ENCODE peak calls at places on chromosomes 11 and 22, in eight cellular contexts. H is pancreas, E is lower leg skin, J is dorsolateral prefrontal cortex, K is transverse colon, T is fibroblast of villous mesenchyme, O is GM12865, V is Peyer's patch. N is an unnamed sample.

GRCh38 chr11:65767406-65767805 is 13.4 kb downstream of the AP5B1 start:
- DNase-seq in H (no peak), E (no peak), J (no peak), K (no peak), T (peak), O (no peak), V (no peak), N (no peak)

GRCh38 chr11:46914363-46914762 is 4.0 kb downstream of the LRP4 start:
- DNase-seq in H (no peak), E (no peak), J (no peak), K (no peak), T (no peak), O (no peak), V (no peak), N (no peak)

GRCh38 chr11:134027671-134028070 is 41.2 kb upstream of the JAM3 start:
- DNase-seq in H (no peak), E (no peak), J (no peak), K (no peak), T (no peak), O (no peak), V (no peak), N (no peak)

GRCh38 chr11:33869511-33870422 is 22.1 kb downstream of the LMO2 start:
- DNase-seq in H (peak), E (no peak), J (no peak), K (peak), T (peak), O (peak), V (peak), N (peak)

GRCh38 chr11:3015796-3016195 is 23.7 kb upstream of the NAP1L4 start:
- DNase-seq in H (no peak), E (no peak), J (no peak), K (no peak), T (no peak), O (no peak), V (no peak), N (no peak)

GRCh38 chr11:79902493-79902892 is 461.7 kb upstream of the TENM4 start:
- DNase-seq in H (no peak), E (no peak), J (no peak), K (no peak), T (no peak), O (no peak), V (no peak), N (no peak)

GRCh38 chr11:9973921-9974320 is 310.0 kb downstream of the SWAP70 start:
- DNase-seq in H (no peak), E (no peak), J (no peak), K (no peak), T (no peak), O (no peak), V (no peak), N (no peak)

GRCh38 chr11:106152013-106152412 is 74.6 kb downstream of the AASDHPPT start:
- DNase-seq in H (peak), E (peak), J (no peak), K (no peak), T (no peak), O (no peak), V (no peak), N (no peak)

GRCh38 chr22:27454807-27455450 is 346.6 kb downstream of the MN1 start:
- DNase-seq in H (no peak), E (no peak), J (no peak), K (no peak), T (no peak), O (no peak), V (no peak), N (no peak)

GRCh38 chr22:30979932-30980331 is 10.9 kb downstream of the TUG1 start:
- DNase-seq in H (no peak), E (no peak), J (no peak), K (no peak), T (no peak), O (peak), V (no peak), N (no peak)

GRCh38 chr22:37196539-37197450 is 8.7 kb upstream of the C1QTNF6 start:
- DNase-seq in H (peak), E (peak), J (no peak), K (peak), T (peak), O (no peak), V (no peak), N (peak)

GRCh38 chr11:42043312-42043711 is 583.9 kb upstream of the LRRC4C start:
- DNase-seq in H (no peak), E (no peak), J (no peak), K (no peak), T (no peak), O (no peak), V (no peak), N (no peak)

GRCh38 chr11:59191095-59191494 is 19.2 kb downstream of the DTX4 start:
- DNase-seq in H (no peak), E (no peak), J (no peak), K (peak), T (no peak), O (peak), V (no peak), N (no peak)

GRCh38 chr11:90717522-90717921 is 494.7 kb upstream of the CHORDC1 start:
- DNase-seq in H (no peak), E (no peak), J (no peak), K (no peak), T (no peak), O (no peak), V (no peak), N (no peak)

GRCh38 chr11:3042496-3043314 is 14.5 kb downstream of the CARS1 start:
- DNase-seq in H (no peak), E (no peak), J (no peak), K (no peak), T (no peak), O (no peak), V (no peak), N (no peak)

GRCh38 chr11:124612567-124613245 is 1.5 kb downstream of the PANX3 start:
- DNase-seq in H (no peak), E (no peak), J (no peak), K (no peak), T (no peak), O (no peak), V (no peak), N (no peak)

GRCh38 chr11:117950999-117951961 is 22.1 kb upstream of the TMPRSS13 start:
- DNase-seq in H (no peak), E (no peak), J (no peak), K (peak), T (no peak), O (peak), V (peak), N (no peak)

GRCh38 chr11:78417175-78417887 is at the start of gene GAB2:
- DNase-seq in H (peak), E (no peak), J (no peak), K (peak), T (no peak), O (no peak), V (no peak), N (no peak)

GRCh38 chr22:17007852-17008731 is at the start of gene GAB4:
- DNase-seq in H (no peak), E (no peak), J (no peak), K (no peak), T (no peak), O (no peak), V (no peak), N (no peak)

GRCh38 chr11:117839936-117840813 is 15.6 kb upstream of the FXYD2 start:
- DNase-seq in H (no peak), E (no peak), J (peak), K (peak), T (no peak), O (no peak), V (peak), N (no peak)

GRCh38 chr11:76665921-76666351 is 4.6 kb downstream of the LRRC32 start:
- DNase-seq in H (no peak), E (no peak), J (peak), K (peak), T (no peak), O (no peak), V (no peak), N (no peak)

GRCh38 chr22:45964372-45964771 is 12.6 kb downstream of the WNT7B start:
- DNase-seq in H (no peak), E (no peak), J (no peak), K (no peak), T (no peak), O (no peak), V (no peak), N (no peak)

GRCh38 chr11:2095542-2095941 is 43.6 kb downstream of the IGF2 start:
- DNase-seq in H (no peak), E (no peak), J (peak), K (no peak), T (no peak), O (no peak), V (no peak), N (no peak)

GRCh38 chr11:64173616-64174355 is 7.9 kb upstream of the MACROD1 start:
- DNase-seq in H (no peak), E (no peak), J (no peak), K (no peak), T (no peak), O (no peak), V (no peak), N (no peak)

GRCh38 chr22:27686534-27686933 is 115.0 kb downstream of the MN1 start:
- DNase-seq in H (peak), E (peak), J (peak), K (peak), T (peak), O (no peak), V (no peak), N (peak)

GRCh38 chr11:531826-532511 is 3.4 kb downstream of the HRAS start:
- DNase-seq in H (no peak), E (no peak), J (no peak), K (no peak), T (no peak), O (no peak), V (no peak), N (no peak)

GRCh38 chr11:65266210-65266609 is 4.4 kb downstream of the POLA2 start:
- DNase-seq in H (no peak), E (no peak), J (no peak), K (no peak), T (no peak), O (no peak), V (no peak), N (no peak)

GRCh38 chr11:118401880-118402590 is 629 bp downstream of the ATP5MG start:
- DNase-seq in H (no peak), E (no peak), J (no peak), K (no peak), T (peak), O (no peak), V (no peak), N (no peak)

GRCh38 chr11:27934830-27935145 is 173.2 kb downstream of the KIF18A start:
- DNase-seq in H (no peak), E (no peak), J (no peak), K (no peak), T (peak), O (no peak), V (no peak), N (no peak)

GRCh38 chr22:20869234-20869633 is 10.4 kb downstream of the SNAP29 start:
- DNase-seq in H (no peak), E (no peak), J (no peak), K (no peak), T (no peak), O (no peak), V (no peak), N (no peak)

GRCh38 chr11:130829801-130830562 is 86.3 kb downstream of the SNX19 start:
- DNase-seq in H (no peak), E (peak), J (no peak), K (peak), T (no peak), O (no peak), V (no peak), N (peak)

GRCh38 chr22:40950888-40951794 is at the start of gene RBX1:
- DNase-seq in H (peak), E (peak), J (peak), K (peak), T (peak), O (peak), V (peak), N (peak)

GRCh38 chr22:40951795-40952602 is 821 bp downstream of the RBX1 start:
- DNase-seq in H (no peak), E (no peak), J (no peak), K (no peak), T (no peak), O (peak), V (no peak), N (no peak)

GRCh38 chr22:40954095-40954494 is 2.9 kb downstream of the RBX1 start:
- DNase-seq in H (no peak), E (no peak), J (no peak), K (no peak), T (no peak), O (no peak), V (no peak), N (no peak)

GRCh38 chr22:40955516-40955915 is 4.3 kb downstream of the RBX1 start:
- DNase-seq in H (no peak), E (no peak), J (no peak), K (no peak), T (peak), O (no peak), V (no peak), N (no peak)

DNA sequence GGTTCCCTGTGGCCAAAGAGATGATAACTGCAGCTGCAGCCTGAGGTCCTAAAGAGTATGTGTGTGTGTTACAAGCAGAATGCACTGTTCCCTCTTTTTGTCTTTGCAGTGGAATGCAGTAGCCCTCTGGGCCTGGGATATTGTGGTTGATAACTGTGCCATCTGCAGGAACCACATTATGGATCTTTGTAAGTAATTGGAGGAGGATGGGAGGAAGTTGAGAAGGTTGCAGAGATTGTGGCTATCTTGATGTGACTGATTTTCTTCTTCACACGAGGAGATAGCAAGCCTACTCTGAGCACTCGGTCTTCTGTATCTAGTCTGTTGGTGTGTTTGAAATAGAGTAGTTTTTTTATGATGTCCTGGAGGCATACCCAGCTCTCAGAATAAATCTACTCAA is 2.3 kb downstream of the RBX1 start:
- DNase-seq in H (no peak), E (no peak), J (no peak), K (no peak), T (peak), O (no peak), V (no peak), N (no peak)
- H3K4me3 ChIP-seq in H (no peak), E (no peak), J (peak), K (no peak), T (no peak), O (peak), V (no peak), N (no peak)

DNA sequence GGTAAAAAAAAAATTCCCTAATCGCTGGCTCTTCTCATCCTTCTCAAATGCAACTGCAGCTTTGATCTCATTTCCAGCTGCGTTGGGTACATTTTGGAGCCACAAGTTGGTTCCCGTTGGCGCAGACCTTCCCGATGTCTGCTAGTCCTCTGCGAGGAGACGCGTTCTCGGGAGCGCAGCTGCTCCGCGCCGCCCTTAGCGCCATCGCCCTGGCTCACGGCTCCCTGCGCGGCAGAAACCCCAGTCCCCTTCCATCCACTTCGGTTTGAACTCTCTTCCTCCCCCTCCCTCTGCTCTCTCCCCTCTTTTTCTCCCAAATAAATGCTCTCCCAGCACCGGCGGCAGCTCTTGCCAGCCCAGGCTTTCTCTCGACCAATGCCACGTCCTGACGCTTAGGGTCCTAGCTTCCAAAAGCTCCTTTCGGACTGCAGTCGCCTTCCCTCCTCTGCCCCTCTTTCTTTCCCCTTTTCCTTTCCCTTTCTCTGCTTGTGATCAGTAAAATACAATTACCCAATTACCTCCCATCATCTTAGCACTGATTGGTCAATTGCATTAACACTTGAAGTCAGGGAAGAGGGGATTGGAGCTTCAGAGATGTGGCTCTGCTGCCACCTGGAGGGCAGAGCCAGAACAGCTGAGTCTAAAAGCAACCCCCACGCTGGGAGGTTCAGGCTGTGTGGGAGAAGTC is 1165.7 kb downstream of the LRRC4C start:
- DNase-seq in H (peak), E (peak), J (peak), K (peak), T (peak), O (peak), V (no peak), N (peak)
- H3K4me3 ChIP-seq in H (peak), E (peak), J (peak), K (peak), T (peak), O (peak), V (peak), N (peak)

DNA sequence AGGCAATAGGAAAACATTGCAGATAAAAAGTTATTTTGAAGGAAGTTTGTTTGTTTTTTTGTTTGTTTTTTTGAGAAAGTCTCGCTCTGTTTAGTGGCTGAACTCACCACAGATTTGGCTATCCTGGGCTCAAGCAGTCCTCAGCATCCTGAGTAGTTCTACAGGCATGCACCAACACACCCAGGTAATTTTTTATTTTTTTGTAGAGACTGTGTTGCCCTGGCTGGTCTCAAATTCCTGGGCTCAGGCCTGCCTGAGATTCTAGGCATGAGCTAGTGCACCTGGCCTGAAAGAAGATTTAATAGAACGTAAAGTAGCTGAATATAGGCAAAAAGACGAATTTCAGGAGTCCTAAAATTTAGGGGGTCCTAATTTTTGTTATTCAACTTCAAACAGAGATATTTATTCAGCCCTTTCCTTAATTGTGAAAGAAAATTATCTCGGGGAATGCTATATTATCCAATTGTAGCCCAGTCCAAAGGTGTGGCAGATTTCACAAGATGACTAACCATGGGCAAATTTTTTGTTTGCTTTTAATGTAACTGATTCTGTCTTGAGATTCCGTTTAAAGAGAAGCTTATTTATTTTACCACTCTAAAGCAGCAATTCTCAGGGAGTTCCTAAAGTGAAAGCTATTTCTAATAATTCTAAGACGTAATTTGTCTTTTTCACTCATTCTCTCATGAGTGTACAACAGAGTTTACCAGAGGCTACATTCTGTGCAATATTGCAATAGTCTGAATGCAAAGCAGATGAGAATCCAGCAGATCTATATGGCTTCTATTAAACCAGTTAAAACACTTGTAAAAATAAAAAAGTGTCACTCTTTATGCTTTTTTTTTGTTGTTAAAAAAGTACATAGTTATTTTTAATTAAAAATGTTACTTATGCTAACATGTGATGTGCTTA is 879 bp downstream of the IL18 start:
- DNase-seq in H (no peak), E (no peak), J (no peak), K (no peak), T (peak), O (no peak), V (no peak), N (no peak)
- H3K4me3 ChIP-seq in H (no peak), E (no peak), J (peak), K (peak), T (peak), O (no peak), V (peak), N (no peak)

GRCh38 chr11:122202951-122203456 is 87.0 kb upstream of the BLID start:
- DNase-seq in H (peak), E (peak), J (peak), K (peak), T (peak), O (peak), V (no peak), N (peak)

GRCh38 chr11:122207505-122207904 is 91.5 kb upstream of the BLID start:
- DNase-seq in H (no peak), E (no peak), J (no peak), K (no peak), T (peak), O (no peak), V (no peak), N (no peak)

GRCh38 chr11:122202161-122202950 is 86.3 kb upstream of the BLID start:
- DNase-seq in H (no peak), E (no peak), J (no peak), K (no peak), T (peak), O (no peak), V (no peak), N (no peak)

GRCh38 chr11:122204206-122204605 is 88.2 kb upstream of the BLID start:
- DNase-seq in H (no peak), E (no peak), J (no peak), K (no peak), T (no peak), O (no peak), V (no peak), N (no peak)

GRCh38 chr11:122205036-122205435 is 89.0 kb upstream of the BLID start:
- DNase-seq in H (no peak), E (peak), J (no peak), K (no peak), T (peak), O (no peak), V (no peak), N (no peak)
- H3K4me3 ChIP-seq in H (no peak), E (no peak), J (no peak), K (no peak), T (no peak), O (no peak), V (no peak), N (no peak)

DNA sequence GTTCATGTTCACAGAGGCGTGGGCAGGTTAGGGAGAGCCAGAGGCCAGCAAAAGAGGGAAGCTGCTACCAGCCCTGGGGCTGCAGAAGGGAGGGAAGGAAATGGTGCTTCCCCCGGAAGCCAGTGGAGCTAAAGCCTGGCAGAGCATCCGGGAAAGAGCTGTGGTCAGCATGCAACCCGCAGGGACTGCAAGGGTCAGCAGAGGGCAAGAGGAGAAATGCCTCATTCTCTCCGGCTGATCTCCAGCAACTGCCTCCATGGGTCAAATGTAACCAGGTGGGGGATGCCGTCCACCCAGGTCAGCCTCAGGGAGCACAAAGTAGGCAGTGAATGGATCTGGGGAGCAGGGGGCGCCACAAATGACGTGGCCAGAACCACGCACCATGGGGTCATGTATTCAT is 36.9 kb upstream of the PRR5 start:
- DNase-seq in H (no peak), E (no peak), J (no peak), K (peak), T (peak), O (no peak), V (no peak), N (peak)
- H3K4me3 ChIP-seq in H (no peak), E (no peak), J (no peak), K (no peak), T (no peak), O (no peak), V (no peak), N (no peak)